ENCODE peak calls at places on chromosome 3, in six cellular contexts. M, G, L, A, R and N are unnamed samples.

GRCh38 chr3:39126532-39127071 is 19.1 kb downstream of the TTC21A start:
- DNase-seq in G (peak), R (peak), L (peak), A (peak), M (peak), N (no peak)

GRCh38 chr3:4597204-4597985 is 104.2 kb downstream of the ITPR1 start:
- DNase-seq in L (no peak), G (no peak), A (no peak), M (no peak), R (no peak), N (no peak)

GRCh38 chr3:71339049-71339448 is 244.5 kb downstream of the FOXP1 start:
- DNase-seq in M (peak), A (no peak), L (no peak), G (no peak), R (no peak), N (no peak)

GRCh38 chr3:158703566-158703965 is 28.7 kb downstream of the RARRES1 start:
- DNase-seq in A (no peak), R (no peak), G (no peak), L (peak), M (peak), N (no peak)

GRCh38 chr3:165837058-165837525 is at the start of gene BCHE:
- DNase-seq in M (peak), L (peak), R (no peak), A (no peak), G (no peak), N (no peak)

GRCh38 chr3:20668411-20668810 is 482.4 kb upstream of the SGO1 start:
- DNase-seq in M (peak), L (peak), A (no peak), R (no peak), G (no peak), N (no peak)

GRCh38 chr3:127954642-127955041 is 39.6 kb downstream of the KBTBD12 start:
- DNase-seq in R (no peak), L (no peak), A (no peak), M (no peak), G (no peak), N (no peak)

GRCh38 chr3:64717872-64718613 is 30.2 kb upstream of the ADAMTS9 start:
- DNase-seq in A (no peak), M (no peak), R (no peak), L (no peak), G (no peak), N (no peak)

GRCh38 chr3:51729005-51729633 is 22.3 kb downstream of the GRM2 start:
- DNase-seq in R (no peak), L (no peak), M (peak), A (no peak), G (no peak), N (no peak)

GRCh38 chr3:152621967-152622812 is 212.7 kb upstream of the P2RY1 start:
- DNase-seq in M (no peak), L (no peak), A (no peak), G (no peak), R (no peak), N (no peak)

GRCh38 chr3:156626104-156626503 is 48.3 kb upstream of the TIPARP start:
- DNase-seq in G (no peak), A (no peak), M (peak), L (no peak), R (peak), N (no peak)

DNA sequence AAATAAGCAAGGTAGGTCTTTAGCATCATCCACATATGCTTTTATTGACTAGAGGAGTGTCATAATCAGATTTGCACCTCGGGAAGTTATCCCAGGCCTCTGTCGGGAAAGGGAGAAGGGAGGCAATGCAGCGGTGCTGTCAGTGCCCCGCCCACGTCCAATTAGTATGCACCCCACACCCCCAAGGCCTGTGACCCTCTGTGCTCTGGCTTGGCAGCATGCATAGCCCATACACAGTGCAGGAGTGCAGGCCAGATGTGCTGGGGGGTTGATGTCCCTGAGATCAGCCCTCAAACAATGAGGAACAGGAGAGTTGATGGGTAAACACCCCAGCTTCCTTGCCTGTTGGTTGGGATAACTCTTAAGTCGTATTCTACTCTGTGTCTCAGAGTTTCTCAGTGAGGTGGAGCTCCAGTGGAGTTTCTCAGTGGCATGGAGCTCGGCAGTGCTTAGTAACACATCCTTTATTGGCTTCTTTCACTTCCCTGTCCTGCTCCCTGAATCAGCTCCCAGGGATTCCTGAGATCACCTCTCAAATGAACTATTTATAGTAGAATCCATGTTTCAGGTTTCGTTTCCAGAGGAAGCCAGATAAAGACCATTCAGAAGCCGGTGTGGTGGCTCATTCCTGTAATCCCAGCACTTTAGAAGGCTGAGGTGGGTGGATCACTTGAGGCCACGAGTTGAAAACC is 26.8 kb upstream of the NDUFB4 start:
- DNase-seq in M (peak), R (no peak), G (no peak), A (no peak), L (no peak), N (no peak)
- H3K27ac ChIP-seq in M (no peak), R (no peak), G (no peak), A (no peak), L (no peak), N (no peak)

DNA sequence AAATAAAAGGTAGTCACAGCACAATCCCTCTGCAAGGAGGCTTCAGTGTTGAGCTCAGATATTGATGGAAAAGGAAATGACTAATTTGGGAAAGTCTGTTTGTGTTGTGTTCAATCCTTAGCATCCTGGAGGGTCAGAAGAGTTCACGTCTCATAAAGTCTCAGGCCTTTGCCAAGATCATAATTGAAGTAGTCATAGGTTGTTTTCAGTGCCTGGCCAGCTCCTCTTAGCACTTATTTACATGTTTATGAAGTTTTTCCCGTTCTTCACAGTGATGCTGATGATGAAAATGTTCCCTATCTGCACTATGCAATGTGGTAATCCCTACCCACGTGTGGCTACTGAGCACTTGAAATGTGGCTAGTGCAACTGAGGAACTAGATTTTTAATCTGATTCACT is 61.6 kb upstream of the TGFBR2 start:
- DNase-seq in G (no peak), A (no peak), M (peak), R (no peak), L (peak), N (no peak)
- H3K27ac ChIP-seq in G (no peak), A (no peak), M (no peak), R (no peak), L (no peak), N (no peak)

GRCh38 chr3:48596676-48597407 is 1.7 kb upstream of the COL7A1 start:
- DNase-seq in G (no peak), R (no peak), M (no peak), L (no peak), A (no peak), N (no peak)
- H3K27ac ChIP-seq in G (peak), R (peak), M (peak), L (peak), A (no peak), N (no peak)

GRCh38 chr3:98049271-98049670 is 14.2 kb upstream of the GABRR3 start:
- DNase-seq in A (no peak), M (no peak), G (no peak), L (no peak), R (no peak), N (no peak)
- H3K27ac ChIP-seq in A (no peak), M (no peak), G (no peak), L (no peak), R (no peak), N (no peak)

GRCh38 chr3:125147491-125147820 is 65.1 kb downstream of the SLC12A8 start:
- DNase-seq in A (no peak), R (no peak), G (no peak), L (no peak), M (peak), N (no peak)

GRCh38 chr3:125150525-125151436 is 61.8 kb downstream of the SLC12A8 start:
- DNase-seq in L (no peak), R (peak), G (no peak), M (peak), A (peak), N (no peak)

GRCh38 chr3:125149462-125149861 is 63.1 kb downstream of the SLC12A8 start:
- DNase-seq in L (no peak), R (no peak), M (no peak), G (no peak), A (no peak), N (no peak)

GRCh38 chr3:125148016-125148812 is 64.3 kb downstream of the SLC12A8 start:
- DNase-seq in R (no peak), A (no peak), G (no peak), L (no peak), M (no peak), N (no peak)

DNA sequence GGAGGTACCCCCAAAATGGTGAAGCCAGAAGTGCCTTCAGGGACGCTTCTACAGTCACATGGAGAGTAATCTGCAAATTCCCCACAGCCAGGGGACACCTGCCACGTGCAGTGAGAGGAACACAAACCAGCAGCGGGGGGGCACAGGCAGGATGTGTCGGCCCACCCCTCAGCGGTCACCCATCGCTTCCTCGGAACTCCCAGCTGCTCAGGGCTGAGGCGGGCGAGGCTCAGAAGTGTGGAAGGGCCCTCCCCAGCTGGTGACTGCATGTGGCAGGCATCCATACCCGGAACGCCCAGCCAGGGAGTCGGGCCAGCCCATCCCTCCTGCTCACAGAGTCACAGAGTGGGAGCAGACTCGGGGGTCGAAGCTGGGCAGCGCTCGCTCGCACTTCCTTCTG is 63.7 kb downstream of the SLC12A8 start:
- DNase-seq in M (peak), R (peak), G (no peak), L (no peak), A (no peak), N (no peak)
- H3K27ac ChIP-seq in M (no peak), R (no peak), G (peak), L (no peak), A (no peak), N (no peak)

GRCh38 chr3:184543256-184543655 is 18.3 kb upstream of the EPHB3 start:
- DNase-seq in L (no peak), G (no peak), R (no peak), A (no peak), M (no peak), N (no peak)

GRCh38 chr3:184546252-184546651 is 15.3 kb upstream of the EPHB3 start:
- DNase-seq in G (peak), A (no peak), R (no peak), M (no peak), L (no peak), N (no peak)

GRCh38 chr3:184543848-184544512 is 17.6 kb upstream of the EPHB3 start:
- DNase-seq in M (peak), R (peak), G (peak), L (peak), A (peak), N (peak)

GRCh38 chr3:184544513-184544861 is 17.1 kb upstream of the EPHB3 start:
- DNase-seq in R (no peak), M (no peak), G (no peak), L (no peak), A (no peak), N (no peak)

GRCh38 chr3:184545769-184546168 is 15.8 kb upstream of the EPHB3 start:
- DNase-seq in G (no peak), R (no peak), M (no peak), A (no peak), L (no peak), N (no peak)
- H3K27ac ChIP-seq in G (no peak), R (no peak), M (no peak), A (no peak), L (no peak), N (no peak)

GRCh38 chr3:195905970-195906864 is 2.1 kb downstream of the TNK2 start:
- DNase-seq in G (no peak), R (no peak), M (peak), L (peak), A (no peak), N (no peak)
- H3K27ac ChIP-seq in G (peak), R (peak), M (no peak), L (no peak), A (peak), N (peak)

GRCh38 chr3:177751770-177752169 is 554.5 kb upstream of the TBL1XR1 start:
- DNase-seq in L (no peak), G (no peak), A (no peak), M (no peak), R (peak), N (no peak)

GRCh38 chr3:177758131-177758530 is 560.8 kb upstream of the TBL1XR1 start:
- DNase-seq in G (no peak), A (no peak), L (no peak), M (no peak), R (no peak), N (no peak)

GRCh38 chr3:177752841-177753240 is 555.6 kb upstream of the TBL1XR1 start:
- DNase-seq in A (no peak), R (no peak), M (no peak), L (no peak), G (no peak), N (no peak)

GRCh38 chr3:177753498-177754155 is 556.3 kb upstream of the TBL1XR1 start:
- DNase-seq in R (peak), M (peak), G (no peak), L (no peak), A (no peak), N (no peak)

GRCh38 chr3:177754508-177754921 is 557.2 kb upstream of the TBL1XR1 start:
- DNase-seq in L (no peak), M (peak), G (no peak), A (no peak), R (no peak), N (no peak)
- H3K27ac ChIP-seq in L (no peak), M (no peak), G (no peak), A (no peak), R (no peak), N (no peak)

DNA sequence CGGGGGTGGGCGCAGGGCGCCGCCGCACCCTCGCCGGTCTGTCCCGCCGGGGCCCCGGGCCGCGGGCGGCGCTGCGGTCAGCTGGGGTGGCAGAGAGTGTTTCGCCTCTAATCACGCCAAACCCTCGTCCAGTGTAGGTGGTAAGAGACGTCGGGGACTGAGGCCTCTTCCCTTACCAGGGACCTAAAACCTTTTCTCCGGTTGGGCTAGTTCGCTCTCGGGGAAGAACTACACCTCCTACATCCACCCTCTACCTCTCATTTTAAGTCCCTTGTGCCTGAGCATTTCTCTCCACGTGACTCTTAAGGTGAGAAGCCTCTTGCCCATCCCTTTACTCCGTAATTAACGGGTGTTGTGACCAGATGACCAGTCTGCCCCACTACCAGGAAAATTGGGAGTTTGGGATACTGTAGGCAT is 517 bp downstream of the TMEM42 start:
- DNase-seq in R (no peak), G (no peak), A (peak), L (peak), M (peak), N (no peak)
- H3K27ac ChIP-seq in R (peak), G (peak), A (peak), L (peak), M (peak), N (peak)